ENCODE peak calls at places on chromosomes 6 and 20, in eight cellular contexts. One of them, this sample, is unnamed.

GRCh38 chr6:35370799-35371493 is 28.6 kb downstream of the PPARD start:
- DNase-seq in AG20443: no peak
- DNase-seq in stimulated activated CD8-positive, alpha-beta memory T cell treated with anti-CD3 and anti-CD28 coated beads, Interleukin-4, amount 100 ng/mL, for 1 hour: no peak
- DNase-seq in effector CD4-positive, alpha-beta T cell: no peak
- DNase-seq in NCI-H524: no peak
- DNase-seq in MM.1S: no peak
- DNase-seq in midbrain: peak
- DNase-seq in activated CD4-positive, CD25-positive, alpha-beta regulatory T cell: no peak
- DNase-seq in this sample: peak

GRCh38 chr6:106510090-106510970 is 119.0 kb downstream of the RTN4IP1 start:
- DNase-seq in AG20443: peak
- DNase-seq in stimulated activated CD8-positive, alpha-beta memory T cell treated with anti-CD3 and anti-CD28 coated beads, Interleukin-4, amount 100 ng/mL, for 1 hour: peak
- DNase-seq in NCI-H524: peak
- DNase-seq in effector CD4-positive, alpha-beta T cell: peak
- DNase-seq in midbrain: no peak
- DNase-seq in MM.1S: peak
- DNase-seq in activated CD4-positive, CD25-positive, alpha-beta regulatory T cell: peak
- DNase-seq in this sample: peak

GRCh38 chr20:35562541-35563110 is 20.7 kb downstream of the ERGIC3 start:
- DNase-seq in effector CD4-positive, alpha-beta T cell: no peak
- DNase-seq in AG20443: no peak
- DNase-seq in activated CD4-positive, CD25-positive, alpha-beta regulatory T cell: no peak
- DNase-seq in NCI-H524: no peak
- DNase-seq in midbrain: no peak
- DNase-seq in MM.1S: no peak
- DNase-seq in stimulated activated CD8-positive, alpha-beta memory T cell treated with anti-CD3 and anti-CD28 coated beads, Interleukin-4, amount 100 ng/mL, for 1 hour: no peak
- DNase-seq in this sample: no peak

GRCh38 chr20:43752561-43753301 is 25.9 kb upstream of the GTSF1L start:
- DNase-seq in activated CD4-positive, CD25-positive, alpha-beta regulatory T cell: no peak
- DNase-seq in AG20443: peak
- DNase-seq in effector CD4-positive, alpha-beta T cell: no peak
- DNase-seq in NCI-H524: no peak
- DNase-seq in stimulated activated CD8-positive, alpha-beta memory T cell treated with anti-CD3 and anti-CD28 coated beads, Interleukin-4, amount 100 ng/mL, for 1 hour: no peak
- DNase-seq in midbrain: no peak
- DNase-seq in MM.1S: peak
- DNase-seq in this sample: peak

GRCh38 chr6:33706136-33706725 is 5.3 kb downstream of the UQCC2 start:
- DNase-seq in MM.1S: peak
- DNase-seq in effector CD4-positive, alpha-beta T cell: no peak
- DNase-seq in AG20443: no peak
- DNase-seq in NCI-H524: no peak
- DNase-seq in activated CD4-positive, CD25-positive, alpha-beta regulatory T cell: no peak
- DNase-seq in midbrain: no peak
- DNase-seq in stimulated activated CD8-positive, alpha-beta memory T cell treated with anti-CD3 and anti-CD28 coated beads, Interleukin-4, amount 100 ng/mL, for 1 hour: no peak
- DNase-seq in this sample: no peak

GRCh38 chr20:4897600-4897999 is 103.7 kb downstream of the SLC23A2 start:
- DNase-seq in MM.1S: no peak
- DNase-seq in effector CD4-positive, alpha-beta T cell: no peak
- DNase-seq in midbrain: peak
- DNase-seq in NCI-H524: no peak
- DNase-seq in stimulated activated CD8-positive, alpha-beta memory T cell treated with anti-CD3 and anti-CD28 coated beads, Interleukin-4, amount 100 ng/mL, for 1 hour: no peak
- DNase-seq in activated CD4-positive, CD25-positive, alpha-beta regulatory T cell: no peak
- DNase-seq in AG20443: no peak
- DNase-seq in this sample: no peak

GRCh38 chr20:48098099-48098498 is 312.8 kb upstream of the SULF2 start:
- DNase-seq in effector CD4-positive, alpha-beta T cell: no peak
- DNase-seq in stimulated activated CD8-positive, alpha-beta memory T cell treated with anti-CD3 and anti-CD28 coated beads, Interleukin-4, amount 100 ng/mL, for 1 hour: no peak
- DNase-seq in MM.1S: no peak
- DNase-seq in NCI-H524: no peak
- DNase-seq in midbrain: no peak
- DNase-seq in AG20443: no peak
- DNase-seq in activated CD4-positive, CD25-positive, alpha-beta regulatory T cell: no peak
- DNase-seq in this sample: peak

GRCh38 chr20:63579017-63579705 is 5.1 kb upstream of the HELZ2 start:
- DNase-seq in MM.1S: no peak
- DNase-seq in activated CD4-positive, CD25-positive, alpha-beta regulatory T cell: no peak
- DNase-seq in stimulated activated CD8-positive, alpha-beta memory T cell treated with anti-CD3 and anti-CD28 coated beads, Interleukin-4, amount 100 ng/mL, for 1 hour: no peak
- DNase-seq in NCI-H524: no peak
- DNase-seq in effector CD4-positive, alpha-beta T cell: no peak
- DNase-seq in midbrain: no peak
- DNase-seq in AG20443: no peak
- DNase-seq in this sample: no peak

GRCh38 chr20:41454250-41454649 is 87.6 kb upstream of the EMILIN3 start:
- DNase-seq in midbrain: no peak
- DNase-seq in AG20443: no peak
- DNase-seq in NCI-H524: no peak
- DNase-seq in MM.1S: no peak
- DNase-seq in activated CD4-positive, CD25-positive, alpha-beta regulatory T cell: no peak
- DNase-seq in stimulated activated CD8-positive, alpha-beta memory T cell treated with anti-CD3 and anti-CD28 coated beads, Interleukin-4, amount 100 ng/mL, for 1 hour: no peak
- DNase-seq in effector CD4-positive, alpha-beta T cell: no peak
- DNase-seq in this sample: no peak

GRCh38 chr6:20058912-20059311 is 153.4 kb downstream of the MBOAT1 start:
- DNase-seq in activated CD4-positive, CD25-positive, alpha-beta regulatory T cell: no peak
- DNase-seq in NCI-H524: no peak
- DNase-seq in midbrain: no peak
- DNase-seq in MM.1S: no peak
- DNase-seq in AG20443: no peak
- DNase-seq in stimulated activated CD8-positive, alpha-beta memory T cell treated with anti-CD3 and anti-CD28 coated beads, Interleukin-4, amount 100 ng/mL, for 1 hour: no peak
- DNase-seq in effector CD4-positive, alpha-beta T cell: no peak
- DNase-seq in this sample: no peak

GRCh38 chr20:63360850-63361497 is at the start of gene CHRNA4:
- DNase-seq in stimulated activated CD8-positive, alpha-beta memory T cell treated with anti-CD3 and anti-CD28 coated beads, Interleukin-4, amount 100 ng/mL, for 1 hour: no peak
- DNase-seq in activated CD4-positive, CD25-positive, alpha-beta regulatory T cell: no peak
- DNase-seq in MM.1S: no peak
- DNase-seq in NCI-H524: no peak
- DNase-seq in midbrain: no peak
- DNase-seq in effector CD4-positive, alpha-beta T cell: no peak
- DNase-seq in AG20443: no peak
- DNase-seq in this sample: peak

GRCh38 chr6:148967546-148967945 is 220.7 kb downstream of the UST start:
- DNase-seq in effector CD4-positive, alpha-beta T cell: no peak
- DNase-seq in midbrain: peak
- DNase-seq in NCI-H524: no peak
- DNase-seq in MM.1S: no peak
- DNase-seq in stimulated activated CD8-positive, alpha-beta memory T cell treated with anti-CD3 and anti-CD28 coated beads, Interleukin-4, amount 100 ng/mL, for 1 hour: no peak
- DNase-seq in activated CD4-positive, CD25-positive, alpha-beta regulatory T cell: no peak
- DNase-seq in AG20443: no peak
- DNase-seq in this sample: no peak

GRCh38 chr6:87092435-87092834 is 2.5 kb downstream of the CGA start:
- DNase-seq in activated CD4-positive, CD25-positive, alpha-beta regulatory T cell: no peak
- DNase-seq in effector CD4-positive, alpha-beta T cell: no peak
- DNase-seq in midbrain: no peak
- DNase-seq in MM.1S: no peak
- DNase-seq in AG20443: no peak
- DNase-seq in stimulated activated CD8-positive, alpha-beta memory T cell treated with anti-CD3 and anti-CD28 coated beads, Interleukin-4, amount 100 ng/mL, for 1 hour: no peak
- DNase-seq in NCI-H524: no peak
- DNase-seq in this sample: no peak

GRCh38 chr6:156879235-156879995 is 102.2 kb downstream of the ARID1B start:
- DNase-seq in AG20443: no peak
- DNase-seq in midbrain: no peak
- DNase-seq in stimulated activated CD8-positive, alpha-beta memory T cell treated with anti-CD3 and anti-CD28 coated beads, Interleukin-4, amount 100 ng/mL, for 1 hour: no peak
- DNase-seq in MM.1S: no peak
- DNase-seq in activated CD4-positive, CD25-positive, alpha-beta regulatory T cell: no peak
- DNase-seq in NCI-H524: peak
- DNase-seq in effector CD4-positive, alpha-beta T cell: no peak
- DNase-seq in this sample: no peak

GRCh38 chr6:169052462-169052861 is 201.2 kb downstream of the THBS2 start:
- DNase-seq in midbrain: no peak
- DNase-seq in AG20443: no peak
- DNase-seq in NCI-H524: no peak
- DNase-seq in MM.1S: no peak
- DNase-seq in activated CD4-positive, CD25-positive, alpha-beta regulatory T cell: no peak
- DNase-seq in stimulated activated CD8-positive, alpha-beta memory T cell treated with anti-CD3 and anti-CD28 coated beads, Interleukin-4, amount 100 ng/mL, for 1 hour: no peak
- DNase-seq in effector CD4-positive, alpha-beta T cell: no peak
- DNase-seq in this sample: no peak

GRCh38 chr20:24873015-24873620 is 76.0 kb upstream of the CST7 start:
- DNase-seq in midbrain: no peak
- DNase-seq in AG20443: no peak
- DNase-seq in MM.1S: no peak
- DNase-seq in effector CD4-positive, alpha-beta T cell: no peak
- DNase-seq in stimulated activated CD8-positive, alpha-beta memory T cell treated with anti-CD3 and anti-CD28 coated beads, Interleukin-4, amount 100 ng/mL, for 1 hour: no peak
- DNase-seq in activated CD4-positive, CD25-positive, alpha-beta regulatory T cell: no peak
- DNase-seq in NCI-H524: no peak
- DNase-seq in this sample: no peak

GRCh38 chr6:145532361-145532760 is 203.0 kb downstream of the EPM2A start:
- DNase-seq in AG20443: no peak
- DNase-seq in stimulated activated CD8-positive, alpha-beta memory T cell treated with anti-CD3 and anti-CD28 coated beads, Interleukin-4, amount 100 ng/mL, for 1 hour: no peak
- DNase-seq in activated CD4-positive, CD25-positive, alpha-beta regulatory T cell: no peak
- DNase-seq in NCI-H524: no peak
- DNase-seq in MM.1S: no peak
- DNase-seq in effector CD4-positive, alpha-beta T cell: no peak
- DNase-seq in midbrain: no peak
- DNase-seq in this sample: no peak

GRCh38 chr6:43665376-43665775 is 20.5 kb downstream of the RSPH9 start:
- DNase-seq in AG20443: peak
- DNase-seq in midbrain: no peak
- DNase-seq in effector CD4-positive, alpha-beta T cell: no peak
- DNase-seq in stimulated activated CD8-positive, alpha-beta memory T cell treated with anti-CD3 and anti-CD28 coated beads, Interleukin-4, amount 100 ng/mL, for 1 hour: no peak
- DNase-seq in activated CD4-positive, CD25-positive, alpha-beta regulatory T cell: no peak
- DNase-seq in NCI-H524: no peak
- DNase-seq in MM.1S: no peak
- DNase-seq in this sample: peak

GRCh38 chr6:168128006-168128630 is 49.1 kb upstream of the FRMD1 start:
- DNase-seq in midbrain: no peak
- DNase-seq in MM.1S: no peak
- DNase-seq in effector CD4-positive, alpha-beta T cell: no peak
- DNase-seq in NCI-H524: no peak
- DNase-seq in AG20443: no peak
- DNase-seq in activated CD4-positive, CD25-positive, alpha-beta regulatory T cell: no peak
- DNase-seq in stimulated activated CD8-positive, alpha-beta memory T cell treated with anti-CD3 and anti-CD28 coated beads, Interleukin-4, amount 100 ng/mL, for 1 hour: no peak
- DNase-seq in this sample: no peak

GRCh38 chr20:49037962-49038387 is 8.1 kb upstream of the CSE1L start:
- DNase-seq in MM.1S: peak
- DNase-seq in stimulated activated CD8-positive, alpha-beta memory T cell treated with anti-CD3 and anti-CD28 coated beads, Interleukin-4, amount 100 ng/mL, for 1 hour: no peak
- DNase-seq in effector CD4-positive, alpha-beta T cell: no peak
- DNase-seq in NCI-H524: no peak
- DNase-seq in midbrain: no peak
- DNase-seq in AG20443: no peak
- DNase-seq in activated CD4-positive, CD25-positive, alpha-beta regulatory T cell: no peak
- DNase-seq in this sample: peak

GRCh38 chr6:145075425-145075824 is 659.9 kb downstream of the EPM2A start:
- DNase-seq in stimulated activated CD8-positive, alpha-beta memory T cell treated with anti-CD3 and anti-CD28 coated beads, Interleukin-4, amount 100 ng/mL, for 1 hour: no peak
- DNase-seq in MM.1S: no peak
- DNase-seq in AG20443: no peak
- DNase-seq in midbrain: no peak
- DNase-seq in activated CD4-positive, CD25-positive, alpha-beta regulatory T cell: no peak
- DNase-seq in NCI-H524: peak
- DNase-seq in effector CD4-positive, alpha-beta T cell: no peak
- DNase-seq in this sample: no peak

GRCh38 chr6:39231844-39232243 is 2.6 kb upstream of the KCNK5 start:
- DNase-seq in NCI-H524: no peak
- DNase-seq in effector CD4-positive, alpha-beta T cell: no peak
- DNase-seq in activated CD4-positive, CD25-positive, alpha-beta regulatory T cell: no peak
- DNase-seq in MM.1S: no peak
- DNase-seq in AG20443: no peak
- DNase-seq in midbrain: no peak
- DNase-seq in stimulated activated CD8-positive, alpha-beta memory T cell treated with anti-CD3 and anti-CD28 coated beads, Interleukin-4, amount 100 ng/mL, for 1 hour: no peak
- DNase-seq in this sample: no peak

GRCh38 chr20:35226775-35227681 is 538 bp downstream of the MMP24 start:
- DNase-seq in MM.1S: peak
- DNase-seq in AG20443: peak
- DNase-seq in effector CD4-positive, alpha-beta T cell: no peak
- DNase-seq in stimulated activated CD8-positive, alpha-beta memory T cell treated with anti-CD3 and anti-CD28 coated beads, Interleukin-4, amount 100 ng/mL, for 1 hour: peak
- DNase-seq in NCI-H524: peak
- DNase-seq in activated CD4-positive, CD25-positive, alpha-beta regulatory T cell: peak
- DNase-seq in midbrain: no peak
- DNase-seq in this sample: peak

GRCh38 chr6:148440877-148441453 is 98.3 kb downstream of the SASH1 start:
- DNase-seq in activated CD4-positive, CD25-positive, alpha-beta regulatory T cell: no peak
- DNase-seq in NCI-H524: peak
- DNase-seq in stimulated activated CD8-positive, alpha-beta memory T cell treated with anti-CD3 and anti-CD28 coated beads, Interleukin-4, amount 100 ng/mL, for 1 hour: no peak
- DNase-seq in AG20443: peak
- DNase-seq in MM.1S: no peak
- DNase-seq in midbrain: no peak
- DNase-seq in effector CD4-positive, alpha-beta T cell: no peak
- DNase-seq in this sample: peak

GRCh38 chr6:12245763-12246720 is 44.1 kb upstream of the EDN1 start:
- DNase-seq in stimulated activated CD8-positive, alpha-beta memory T cell treated with anti-CD3 and anti-CD28 coated beads, Interleukin-4, amount 100 ng/mL, for 1 hour: no peak
- DNase-seq in NCI-H524: no peak
- DNase-seq in effector CD4-positive, alpha-beta T cell: no peak
- DNase-seq in AG20443: no peak
- DNase-seq in MM.1S: no peak
- DNase-seq in activated CD4-positive, CD25-positive, alpha-beta regulatory T cell: no peak
- DNase-seq in midbrain: no peak
- DNase-seq in this sample: peak

GRCh38 chr6:106381223-106381622 is 20.7 kb downstream of the CRYBG1 start:
- DNase-seq in stimulated activated CD8-positive, alpha-beta memory T cell treated with anti-CD3 and anti-CD28 coated beads, Interleukin-4, amount 100 ng/mL, for 1 hour: no peak
- DNase-seq in MM.1S: no peak
- DNase-seq in AG20443: no peak
- DNase-seq in midbrain: no peak
- DNase-seq in effector CD4-positive, alpha-beta T cell: no peak
- DNase-seq in NCI-H524: no peak
- DNase-seq in activated CD4-positive, CD25-positive, alpha-beta regulatory T cell: no peak
- DNase-seq in this sample: no peak

GRCh38 chr6:152233547-152234320 is 403.4 kb downstream of the SYNE1 start:
- DNase-seq in stimulated activated CD8-positive, alpha-beta memory T cell treated with anti-CD3 and anti-CD28 coated beads, Interleukin-4, amount 100 ng/mL, for 1 hour: no peak
- DNase-seq in NCI-H524: no peak
- DNase-seq in midbrain: no peak
- DNase-seq in effector CD4-positive, alpha-beta T cell: no peak
- DNase-seq in MM.1S: no peak
- DNase-seq in activated CD4-positive, CD25-positive, alpha-beta regulatory T cell: no peak
- DNase-seq in AG20443: no peak
- DNase-seq in this sample: no peak

GRCh38 chr6:106883808-106884262 is 90.7 kb downstream of the CD24 start:
- DNase-seq in NCI-H524: peak
- DNase-seq in AG20443: no peak
- DNase-seq in stimulated activated CD8-positive, alpha-beta memory T cell treated with anti-CD3 and anti-CD28 coated beads, Interleukin-4, amount 100 ng/mL, for 1 hour: no peak
- DNase-seq in midbrain: no peak
- DNase-seq in MM.1S: no peak
- DNase-seq in effector CD4-positive, alpha-beta T cell: no peak
- DNase-seq in activated CD4-positive, CD25-positive, alpha-beta regulatory T cell: no peak
- DNase-seq in this sample: no peak

GRCh38 chr20:24837721-24838456 is 111.2 kb upstream of the CST7 start:
- DNase-seq in midbrain: no peak
- DNase-seq in activated CD4-positive, CD25-positive, alpha-beta regulatory T cell: no peak
- DNase-seq in AG20443: no peak
- DNase-seq in NCI-H524: no peak
- DNase-seq in MM.1S: no peak
- DNase-seq in effector CD4-positive, alpha-beta T cell: no peak
- DNase-seq in stimulated activated CD8-positive, alpha-beta memory T cell treated with anti-CD3 and anti-CD28 coated beads, Interleukin-4, amount 100 ng/mL, for 1 hour: no peak
- DNase-seq in this sample: peak

GRCh38 chr20:33840759-33841438 is 29.8 kb downstream of the CHMP4B start:
- DNase-seq in MM.1S: peak
- DNase-seq in stimulated activated CD8-positive, alpha-beta memory T cell treated with anti-CD3 and anti-CD28 coated beads, Interleukin-4, amount 100 ng/mL, for 1 hour: no peak
- DNase-seq in NCI-H524: peak
- DNase-seq in AG20443: no peak
- DNase-seq in activated CD4-positive, CD25-positive, alpha-beta regulatory T cell: no peak
- DNase-seq in effector CD4-positive, alpha-beta T cell: no peak
- DNase-seq in midbrain: no peak
- DNase-seq in this sample: no peak

This sample was measured in GM23248.